ENCODE peak calls at places on chromosomes 16 and 17, in ten cellular contexts. C is NCI-H1048; P is GM12865; O is ACHN; L is left ventricle myocardium inferior; J is NCI-H187; F is activated CD4-positive, alpha-beta memory T cell treated with anti-CD3 and anti-CD28 coated beads, Interleukin-2, amount 10 ng/mL, durations not matched to agents 7 days and 5 days; R is NCI-H2171; B is A549; T is heart right ventricle. U is an unnamed sample.

GRCh38 chr17:49571283-49571682 is 4.4 kb upstream of the NXPH3 start:
- DNase-seq in C (no peak), F (no peak), J (no peak), T (no peak), L (no peak), B (no peak), O (no peak), R (no peak), P (no peak), U (peak; percentile 13)

GRCh38 chr16:56637814-56638750 is at the start of gene MT1A:
- DNase-seq in O (peak; percentile 43), L (peak; percentile 83), C (no peak), J (no peak), T (peak; percentile 88), R (no peak), B (peak; percentile 23), P (no peak), F (no peak), U (peak; percentile 87)

GRCh38 chr17:81924557-81925532 is 2.7 kb downstream of the MAFG start:
- DNase-seq in C (no peak), O (no peak), T (no peak), J (no peak), B (no peak), P (no peak), L (no peak), F (peak; percentile 57), R (no peak), U (no peak)

GRCh38 chr17:37701424-37702020 is 43.3 kb downstream of the HNF1B start:
- DNase-seq in T (peak; percentile 16), O (peak; percentile 46), F (peak; percentile 63), L (no peak), R (no peak), J (no peak), C (no peak), B (peak; percentile 75), P (peak; percentile 46), U (no peak)

GRCh38 chr16:3495166-3495565 is at the start of gene C16orf90:
- DNase-seq in F (no peak), C (no peak), O (no peak), J (no peak), P (no peak), R (no peak), L (no peak), T (no peak), B (no peak), U (no peak)

GRCh38 chr17:57459286-57459915 is 203.1 kb downstream of the MSI2 start:
- DNase-seq in B (peak; percentile 85), R (no peak), L (no peak), C (no peak), J (no peak), P (peak; percentile 76), F (peak; percentile 55), O (no peak), T (no peak), U (no peak)

GRCh38 chr16:27642753-27643152 is 92.8 kb downstream of the KATNIP start:
- DNase-seq in L (no peak), C (no peak), P (peak; percentile 28), R (no peak), B (no peak), O (peak; percentile 62), F (no peak), T (no peak), J (no peak), U (no peak)

GRCh38 chr16:1776991-1777374 is 4.0 kb upstream of the MRPS34 start:
- DNase-seq in R (no peak), T (no peak), P (no peak), J (no peak), C (no peak), B (no peak), L (no peak), F (no peak), O (no peak), U (peak; percentile 46)

GRCh38 chr17:71472809-71473789 is 647.7 kb upstream of the SOX9 start:
- DNase-seq in R (peak; percentile 46), O (peak; percentile 62), B (peak; percentile 55), C (peak; percentile 52), L (no peak), T (no peak), F (no peak), P (peak; percentile 69), J (no peak), U (no peak)

GRCh38 chr17:57959929-57960328 is 4.7 kb upstream of the CUEDC1 start:
- DNase-seq in R (no peak), O (no peak), B (no peak), F (no peak), L (no peak), C (no peak), P (no peak), T (no peak), J (no peak), U (peak; percentile 5)

GRCh38 chr16:592518-593306 is 2.8 kb downstream of the RAB40C start:
- DNase-seq in B (no peak), O (no peak), C (no peak), L (no peak), R (peak; percentile 85), T (no peak), P (no peak), F (no peak), J (peak; percentile 86), U (peak; percentile 74)

GRCh38 chr17:49545811-49546545 is 29.7 kb upstream of the NXPH3 start:
- DNase-seq in B (no peak), L (no peak), O (no peak), F (no peak), J (no peak), R (peak; percentile 43), C (no peak), T (no peak), P (no peak), U (no peak)

GRCh38 chr17:57927048-57927723 is 28.0 kb downstream of the CUEDC1 start:
- DNase-seq in B (no peak), O (no peak), J (no peak), P (no peak), L (peak; percentile 47), R (peak; percentile 90), F (no peak), T (no peak), C (no peak), U (peak; percentile 42)

GRCh38 chr17:49498037-49498615 is 3.0 kb downstream of the NGFR start:
- DNase-seq in O (peak; percentile 23), T (no peak), C (no peak), R (no peak), P (no peak), J (no peak), L (no peak), B (peak; percentile 41), F (no peak), U (no peak)

GRCh38 chr16:28984619-28985135 is at the start of gene LAT:
- DNase-seq in O (peak; percentile 92), B (no peak), T (peak; percentile 39), C (no peak), J (no peak), F (peak; percentile 89), R (no peak), P (peak; percentile 62), L (no peak), U (peak; percentile 62)

GRCh38 chr16:1052791-1053521 is 19.6 kb upstream of the SSTR5 start:
- DNase-seq in T (no peak), B (no peak), R (no peak), O (no peak), P (no peak), L (no peak), F (no peak), C (no peak), J (no peak), U (no peak)

GRCh38 chr16:73047536-73048291 is at the start of gene ZFHX3:
- DNase-seq in T (peak; percentile 76), L (peak; percentile 79), B (no peak), J (no peak), F (peak; percentile 18), R (peak; percentile 55), C (no peak), P (peak; percentile 82), O (peak; percentile 75), U (peak; percentile 81)

GRCh38 chr17:15307686-15308085 is 33.7 kb downstream of the TEKT3 start:
- DNase-seq in C (no peak), T (no peak), P (no peak), J (no peak), F (no peak), O (no peak), B (no peak), R (no peak), L (no peak), U (peak; percentile 15)

GRCh38 chr16:27764427-27764826 is 214.5 kb downstream of the KATNIP start:
- DNase-seq in L (no peak), C (no peak), J (no peak), R (no peak), T (no peak), P (no peak), B (no peak), O (no peak), F (no peak), U (no peak)

GRCh38 chr16:53056528-53056881 is 1.7 kb downstream of the CHD9 start:
- DNase-seq in P (no peak), R (no peak), L (no peak), B (no peak), T (no peak), C (no peak), J (no peak), F (no peak), O (no peak), U (no peak)

GRCh38 chr16:27795992-27796614 is 246.2 kb downstream of the KATNIP start:
- DNase-seq in T (peak; percentile 42), R (no peak), B (no peak), F (peak; percentile 40), L (peak; percentile 41), P (peak; percentile 41), J (no peak), O (peak; percentile 72), C (peak; percentile 2), U (no peak)

GRCh38 chr16:87033541-87034300 is 283.5 kb downstream of the C16orf95 start:
- DNase-seq in J (no peak), B (no peak), L (peak; percentile 56), T (no peak), P (no peak), F (no peak), R (peak; percentile 29), O (no peak), C (no peak), U (no peak)

GRCh38 chr17:4220655-4221054 is 43.1 kb downstream of the ANKFY1 start:
- DNase-seq in R (no peak), O (no peak), T (no peak), B (no peak), P (no peak), C (no peak), L (no peak), F (no peak), J (no peak), U (no peak)

GRCh38 chr17:1532836-1533602 is 16.6 kb upstream of the INPP5K start:
- DNase-seq in P (peak; percentile 56), J (no peak), T (no peak), R (no peak), B (no peak), C (no peak), L (no peak), F (peak; percentile 54), O (peak; percentile 36), U (no peak)

GRCh38 chr16:73036074-73036826 is 11.7 kb downstream of the ZFHX3 start:
- DNase-seq in O (no peak), J (no peak), F (no peak), R (no peak), P (peak; percentile 91), T (no peak), B (no peak), L (no peak), C (peak; percentile 62), U (no peak)

GRCh38 chr16:9297437-9298113 is 206.1 kb downstream of the HAPSTR1 start:
- DNase-seq in O (peak; percentile 39), P (no peak), J (no peak), C (no peak), F (no peak), T (peak; percentile 29), R (peak; percentile 0), B (peak; percentile 36), L (no peak), U (peak; percentile 19)

GRCh38 chr16:70685061-70685937 is 554 bp downstream of the MTSS2 start:
- DNase-seq in F (no peak), J (no peak), B (no peak), L (no peak), C (no peak), P (no peak), R (no peak), T (peak; percentile 46), O (no peak), U (peak; percentile 66)

GRCh38 chr16:82995286-82995926 is 368.6 kb downstream of the CDH13 start:
- DNase-seq in O (peak; percentile 29), L (no peak), J (no peak), B (no peak), F (no peak), C (no peak), P (no peak), T (no peak), R (no peak), U (no peak)

U was measured in psoas muscle.